ENCODE peak calls at places on chromosome 1, in eight cellular contexts. E is epithelial cell of esophagus, T is suprapubic skin, N is head of caudate nucleus, M is astrocyte of the spinal cord, W is pancreas, G is RCC 7860, Z is EH. Y is an unnamed sample.

GRCh38 chr1:47378147-47378546 is 37.9 kb upstream of the FOXE3 start:
- DNase-seq in Z (no peak), N (no peak), T (no peak), M (no peak), G (no peak), W (no peak), E (no peak), Y (no peak)

GRCh38 chr1:194476872-194477271 is 1290.5 kb upstream of the B3GALT2 start:
- DNase-seq in M (no peak), Z (peak), N (no peak), G (no peak), W (no peak), E (no peak), T (no peak), Y (peak)

GRCh38 chr1:14658642-14659041 is 60.2 kb downstream of the KAZN start:
- DNase-seq in W (no peak), N (no peak), M (no peak), G (no peak), Z (no peak), E (no peak), T (no peak), Y (no peak)

GRCh38 chr1:19329188-19329587 is 17.1 kb downstream of the SLC66A1 start:
- DNase-seq in G (no peak), E (no peak), N (no peak), M (no peak), Z (no peak), T (no peak), W (no peak), Y (no peak)

GRCh38 chr1:169795687-169796086 is 980 bp upstream of the METTL18 start:
- DNase-seq in G (no peak), T (no peak), W (no peak), N (no peak), Z (no peak), E (peak), M (peak), Y (no peak)

GRCh38 chr1:46445773-46446256 is 43.8 kb upstream of the DMBX1 start:
- DNase-seq in G (no peak), N (no peak), Z (no peak), T (no peak), M (no peak), E (no peak), W (no peak), Y (no peak)

GRCh38 chr1:237327061-237327460 is 285.1 kb downstream of the RYR2 start:
- DNase-seq in W (no peak), T (no peak), E (no peak), M (no peak), N (no peak), Z (no peak), G (no peak), Y (no peak)

GRCh38 chr1:85372683-85373446 is 92.1 kb downstream of the DDAH1 start:
- DNase-seq in N (no peak), G (no peak), E (peak), W (no peak), M (peak), Z (peak), T (no peak), Y (no peak)

GRCh38 chr1:55347786-55348185 is 132.6 kb upstream of the USP24 start:
- DNase-seq in N (no peak), E (no peak), M (no peak), W (no peak), T (no peak), Z (peak), G (no peak), Y (no peak)

GRCh38 chr1:45014403-45015028 is 2.5 kb downstream of the UROD start:
- DNase-seq in E (peak), M (peak), G (peak), T (no peak), N (peak), Z (peak), W (peak), Y (no peak)